ENCODE peak calls at places on chromosome 22, in five cellular contexts. W is hepatocyte, Y is OCI-LY7, K is HCT116, C is MM.1S. S is an unnamed sample.

GRCh38 chr22:35065796-35066218 is at the start of gene ISX:
- DNase-seq in K (no peak), C (no peak), W (peak; percentile 86), Y (no peak), S (no peak)

GRCh38 chr22:47267531-47268282 is 505.3 kb downstream of the TBC1D22A start:
- DNase-seq in K (no peak), C (no peak), Y (no peak), W (no peak), S (no peak)

GRCh38 chr22:40177738-40178416 is at the start of gene TNRC6B:
- DNase-seq in Y (peak; percentile 96), C (peak; percentile 98), W (peak; percentile 96), K (peak; percentile 95), S (peak; percentile 64)

GRCh38 chr22:42316988-42317387 is 46.5 kb upstream of the TCF20 start:
- DNase-seq in C (no peak), W (peak; percentile 41), K (no peak), Y (no peak), S (no peak)

GRCh38 chr22:23079814-23080521 is 9.6 kb downstream of the GNAZ start:
- DNase-seq in W (no peak), K (no peak), Y (no peak), C (no peak), S (no peak)

GRCh38 chr22:22020425-22020852 is 37.9 kb upstream of the TOP3B start:
- DNase-seq in C (no peak), K (no peak), W (no peak), Y (no peak), S (no peak)

GRCh38 chr22:47806894-47807293 is 1044.4 kb downstream of the TBC1D22A start:
- DNase-seq in K (no peak), W (no peak), C (no peak), Y (no peak), S (no peak)

GRCh38 chr22:22866381-22867111 is 21.1 kb upstream of the IGLL5 start:
- DNase-seq in K (no peak), W (no peak), C (no peak), Y (no peak), S (no peak)

GRCh38 chr22:36325163-36326031 is 62.4 kb downstream of the MYH9 start:
- DNase-seq in Y (no peak), K (no peak), C (no peak), W (peak; percentile 44), S (no peak)

GRCh38 chr22:22431271-22432220 is 77.0 kb downstream of the ZNF280B start:
- DNase-seq in Y (peak; percentile 90), W (peak; percentile 84), C (peak; percentile 73), K (peak; percentile 34), S (no peak)

GRCh38 chr22:48923165-48923875 is 904.4 kb downstream of the BRD1 start:
- DNase-seq in C (no peak), Y (no peak), K (no peak), W (no peak), S (no peak)

GRCh38 chr22:22870577-22871398 is 16.8 kb upstream of the IGLL5 start:
- DNase-seq in K (no peak), Y (peak; percentile 82), W (no peak), C (peak; percentile 10), S (no peak)

GRCh38 chr22:30041475-30041874 is 38.8 kb upstream of the HORMAD2 start:
- DNase-seq in Y (no peak), W (no peak), K (no peak), C (no peak), S (no peak)

GRCh38 chr22:27754888-27755480 is 46.6 kb downstream of the MN1 start:
- DNase-seq in C (no peak), W (no peak), Y (no peak), K (no peak), S (no peak)

GRCh38 chr22:20653795-20654342 is 120.0 kb upstream of the SERPIND1 start:
- DNase-seq in K (no peak), Y (no peak), W (no peak), C (no peak), S (no peak)

GRCh38 chr22:23062616-23063538 is 7.4 kb upstream of the GNAZ start:
- DNase-seq in Y (no peak), K (no peak), W (peak; percentile 2), C (no peak), S (no peak)

GRCh38 chr22:49437356-49437755 is 390.3 kb downstream of the BRD1 start:
- DNase-seq in K (no peak), W (no peak), C (no peak), Y (no peak), S (no peak)

GRCh38 chr22:49025791-49026475 is 801.7 kb downstream of the BRD1 start:
- DNase-seq in W (no peak), K (no peak), Y (no peak), C (no peak), S (no peak)

GRCh38 chr22:27526851-27527250 is 274.7 kb downstream of the MN1 start:
- DNase-seq in C (no peak), K (no peak), W (peak; percentile 20), Y (no peak), S (no peak)

GRCh38 chr22:25360891-25361645 is 141.6 kb downstream of the CRYBB2 start:
- DNase-seq in C (no peak), Y (no peak), W (no peak), K (no peak), S (no peak)

GRCh38 chr22:39682994-39683393 is 112.4 kb downstream of the CACNA1I start:
- DNase-seq in K (no peak), W (no peak), Y (no peak), C (no peak), S (no peak)

GRCh38 chr22:48644108-48644507 is 1183.6 kb downstream of the BRD1 start:
- DNase-seq in K (no peak), W (no peak), C (no peak), Y (no peak), S (no peak)

DNA sequence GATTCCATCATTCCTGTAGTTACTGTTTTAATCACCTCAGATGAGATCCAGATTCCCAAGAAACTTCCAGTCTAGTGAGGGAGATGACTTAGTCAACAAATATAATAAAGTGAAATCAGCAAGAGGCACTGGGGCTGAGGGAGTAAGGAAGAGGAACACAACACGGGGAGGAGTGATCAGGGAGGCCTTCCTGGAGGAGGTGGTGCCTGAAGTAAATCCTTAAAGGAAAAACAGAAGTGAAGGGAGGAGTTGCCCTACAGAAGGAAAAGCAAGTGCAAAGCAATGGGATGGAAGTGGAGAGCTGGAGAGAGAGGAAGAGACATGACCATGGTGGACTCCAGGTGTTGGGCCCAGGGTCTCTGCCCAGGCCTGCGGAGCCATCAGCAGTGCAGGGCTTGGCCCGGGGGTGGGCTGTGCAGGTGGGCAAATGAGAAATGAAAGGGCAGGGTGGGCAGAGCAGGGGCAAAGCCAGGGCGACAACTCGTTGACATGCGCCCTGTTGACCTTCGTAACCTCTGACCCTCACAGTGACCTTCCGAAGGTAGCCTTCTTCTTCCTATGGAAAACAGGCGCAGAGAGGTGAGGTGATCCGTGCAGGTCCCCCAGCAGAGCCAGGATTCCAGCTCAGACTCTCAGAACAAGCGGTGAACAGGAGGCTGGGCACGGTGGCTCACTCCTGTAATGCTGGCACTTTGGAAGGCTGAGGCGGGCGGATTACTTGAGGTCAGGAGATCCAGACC is 12.1 kb upstream of the PPARA start:
- DNase-seq in Y (no peak), W (no peak), K (no peak), C (no peak), S (no peak)
- H3K27ac ChIP-seq in Y (no peak overlapping the region), W (no peak overlapping the region), K (no peak overlapping the region), C (no peak overlapping the region), S (no peak overlapping the region)

GRCh38 chr22:19554834-19555404 is 30.7 kb upstream of the CLDN5 start:
- DNase-seq in Y (no peak), C (no peak), W (no peak), K (peak; percentile 28), S (peak; percentile 54)

GRCh38 chr22:19556963-19557545 is 32.8 kb upstream of the CLDN5 start:
- DNase-seq in C (no peak), Y (no peak), W (no peak), K (no peak), S (no peak)

GRCh38 chr22:19555651-19556050 is 31.4 kb upstream of the CLDN5 start:
- DNase-seq in C (no peak), K (no peak), W (no peak), Y (no peak), S (no peak)

GRCh38 chr22:19559956-19560355 is 35.7 kb upstream of the CLDN5 start:
- DNase-seq in W (no peak), Y (no peak), K (no peak), C (no peak), S (no peak)

GRCh38 chr22:19559324-19559811 is 35.2 kb upstream of the CLDN5 start:
- DNase-seq in C (no peak), Y (no peak), W (no peak), K (no peak), S (no peak)
- H3K9me2 ChIP-seq in C (no peaks in the 10 kb centered on the region), Y (no peaks in the 10 kb centered on the region), W (no peaks in the 10 kb centered on the region), K (no peaks in the 10 kb centered on the region), S (no peaks in the 10 kb centered on the region)

DNA sequence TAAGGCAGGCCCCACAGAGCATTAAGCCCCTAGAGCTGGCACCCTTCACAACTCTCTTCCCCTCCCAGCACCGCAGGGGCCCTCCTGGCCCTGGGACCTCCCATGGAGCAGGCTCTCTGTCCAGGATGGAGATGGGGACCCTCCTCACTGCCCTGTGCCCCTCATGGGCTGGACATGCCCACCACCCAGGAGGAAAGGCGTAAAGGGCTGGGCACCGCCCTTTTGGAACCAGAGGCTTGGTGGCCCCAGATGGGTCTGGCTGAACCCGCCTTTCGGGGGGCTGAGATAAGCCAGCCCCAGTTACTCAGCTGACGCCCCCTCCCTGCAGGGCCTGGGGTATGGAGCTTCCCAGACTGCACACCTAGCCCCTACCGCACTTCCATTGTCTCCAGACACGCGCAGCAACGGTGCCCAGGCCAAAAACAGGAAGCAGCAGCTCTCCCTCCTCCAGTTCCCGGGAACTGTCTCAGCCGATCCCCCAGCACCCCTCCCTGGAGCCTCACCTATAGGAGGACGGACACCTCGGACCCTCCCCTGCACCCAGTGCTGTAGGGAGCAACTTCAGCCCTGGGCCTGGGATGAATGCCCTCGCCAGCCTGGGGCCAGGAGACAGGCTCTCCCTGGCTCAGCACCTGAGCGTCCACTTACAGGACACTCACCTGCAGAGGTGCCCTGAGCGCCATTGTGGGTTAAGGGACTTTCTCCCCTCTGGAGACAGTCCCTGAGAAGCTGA is 1.6 kb upstream of the SUSD2 start:
- DNase-seq in C (no peak), W (no peak), Y (no peak), K (no peak), S (no peak)
- H3K27ac ChIP-seq in C (no peak overlapping the region), W (no peak overlapping the region), Y (no peak overlapping the region), K (no peak overlapping the region), S (peak overlapping the region; percentile 13)

GRCh38 chr22:28810839-28811491 is 10.6 kb upstream of the XBP1 start:
- DNase-seq in C (peak; percentile 5), Y (no peak), W (no peak), K (no peak), S (no peak)
- H3K9me2 ChIP-seq in C (no peaks in the 10 kb centered on the region), Y (no peaks in the 10 kb centered on the region), W (no peaks in the 10 kb centered on the region), K (no peaks in the 10 kb centered on the region), S (no peaks in the 10 kb centered on the region)

DNA sequence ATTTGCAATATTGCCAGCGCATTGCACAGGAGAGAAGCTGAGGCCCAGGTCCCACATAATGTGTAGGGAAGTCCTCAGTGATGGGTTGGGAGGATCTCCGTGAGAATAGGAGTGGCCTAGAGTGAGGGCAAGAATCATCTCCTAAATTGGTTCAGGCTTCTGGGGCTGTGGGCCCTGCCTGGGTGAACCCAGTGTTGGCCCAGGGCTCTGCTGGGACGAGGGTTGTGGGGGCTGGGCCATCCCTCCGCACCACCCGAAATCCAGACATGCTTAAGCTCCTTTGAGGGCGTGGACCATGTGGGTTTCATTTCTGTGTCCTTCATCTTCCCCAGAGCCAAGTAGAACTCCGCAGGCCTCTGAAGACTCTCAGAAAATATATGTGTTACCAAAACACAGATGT is 3.7 kb downstream of the MICALL1 start:
- DNase-seq in C (no peak), Y (no peak), W (no peak), K (no peak), S (no peak)
- H3K27ac ChIP-seq in C (no peak overlapping the region), Y (no peak overlapping the region), W (no peak overlapping the region), K (no peak overlapping the region), S (no peak overlapping the region)